ENCODE peak calls at places on chromosomes 4 and X, in four cellular contexts. Y is AG04450; W is CD8-positive, alpha-beta T cell; H is activated CD4-positive, alpha-beta T cell treated with anti-CD3 and anti-CD28 coated beads for 1 hour. K is an unnamed sample.

GRCh38 chr4:159051245-159052071 is 51.4 kb upstream of the RAPGEF2 start:
- DNase-seq in Y (no peak), W (no peak), H (no peak), K (no peak)

GRCh38 chr4:128707864-128708263 is 101.6 kb upstream of the JADE1 start:
- DNase-seq in Y (no peak), W (no peak), H (no peak), K (peak; percentile 19)

GRCh38 chr4:19580090-19580489 is 671.6 kb upstream of the SLIT2 start:
- DNase-seq in Y (peak; percentile 11), W (no peak), H (no peak), K (peak; percentile 36)

GRCh38 chr4:141375855-141376254 is 155.2 kb downstream of the ZNF330 start:
- DNase-seq in Y (peak; percentile 63), W (no peak), H (no peak), K (peak; percentile 55)

GRCh38 chr4:8316251-8316771 is 46.8 kb downstream of the HTRA3 start:
- DNase-seq in Y (no peak), W (no peak), H (peak; percentile 4), K (no peak)

GRCh38 chr4:174358823-174359222 is 75.1 kb downstream of the CEP44 start:
- DNase-seq in Y (peak; percentile 15), W (no peak), H (no peak), K (peak; percentile 8)

GRCh38 chrX:73977542-73978169 is 326.3 kb upstream of the ZCCHC13 start:
- DNase-seq in Y (no peak), W (no peak), H (no peak), K (no peak)

GRCh38 chr4:11497212-11497806 is 68.6 kb upstream of the HS3ST1 start:
- DNase-seq in Y (no peak), W (no peak), H (no peak), K (no peak)

GRCh38 chr4:138113819-138114415 is 128.2 kb downstream of the SLC7A11 start:
- DNase-seq in Y (peak; percentile 16), W (no peak), H (no peak), K (no peak)

GRCh38 chr4:127730142-127730913 is at the start of gene SLC25A31:
- DNase-seq in Y (no peak), W (no peak), H (no peak), K (no peak)

GRCh38 chr4:119040711-119041185 is 94.9 kb upstream of the MYOZ2 start:
- DNase-seq in Y (peak; percentile 80), W (no peak), H (no peak), K (peak; percentile 77)

GRCh38 chr4:61561028-61561427 is 360.9 kb downstream of the ADGRL3 start:
- DNase-seq in Y (no peak), W (no peak), H (no peak), K (no peak)

GRCh38 chr4:151563194-151563593 is 154.2 kb downstream of the FHIP1A start:
- DNase-seq in Y (no peak), W (no peak), H (no peak), K (no peak)

GRCh38 chrX:67544281-67544680 is 460 bp downstream of the AR start:
- DNase-seq in Y (no peak), W (no peak), H (no peak), K (no peak)

K was measured in BJ.